ENCODE peak calls at places on chromosomes 11 and 22, in six cellular contexts. E is OCI-LY7, Q is dorsolateral prefrontal cortex, I is endodermal cell, M is IMR-90, T is colonic mucosa. H is an unnamed sample.

GRCh38 chr22:39785232-39785631 is 108.3 kb downstream of the ENTHD1 start:
- DNase-seq in I (no peak), Q (no peak), M (no peak), T (no peak), E (no peak), H (no peak)

GRCh38 chr11:78228467-78228866 is 39.7 kb downstream of the USP35 start:
- DNase-seq in E (peak; percentile 80), I (peak; percentile 72), Q (no peak), T (peak; percentile 44), M (peak; percentile 55), H (peak; percentile 22)

GRCh38 chr11:44600739-44601416 is 35.4 kb downstream of the CD82 start:
- DNase-seq in E (peak; percentile 73), T (no peak), M (peak; percentile 20), I (no peak), Q (no peak), H (no peak)

GRCh38 chr11:106466441-106467190 is 389.2 kb downstream of the AASDHPPT start:
- DNase-seq in Q (no peak), M (peak; percentile 94), I (no peak), T (no peak), E (no peak), H (no peak)

GRCh38 chr11:77213029-77213579 is 85.1 kb downstream of the MYO7A start:
- DNase-seq in I (no peak), T (no peak), E (no peak), M (no peak), Q (no peak), H (no peak)

GRCh38 chr11:26820739-26821138 is 98.9 kb upstream of the SLC5A12 start:
- DNase-seq in T (no peak), E (no peak), I (no peak), M (peak; percentile 66), Q (no peak), H (no peak)

GRCh38 chr11:68002943-68003845 is 703 bp downstream of the UNC93B1 start:
- DNase-seq in Q (no peak), M (no peak), T (peak; percentile 59), I (peak; percentile 80), E (peak; percentile 68), H (peak; percentile 77)

GRCh38 chr11:113874920-113875413 is 405 bp downstream of the USP28 start:
- DNase-seq in I (no peak), Q (peak; percentile 9), E (no peak), M (peak; percentile 35), T (peak; percentile 45), H (no peak)

GRCh38 chr11:2302844-2303626 is 1.2 kb downstream of the TSPAN32 start:
- DNase-seq in Q (no peak), I (no peak), M (no peak), E (no peak), T (peak; percentile 16), H (no peak)

GRCh38 chr11:88292156-88292844 is 45.2 kb downstream of the CTSC start:
- DNase-seq in M (peak; percentile 22), E (no peak), Q (no peak), I (no peak), T (peak; percentile 64), H (peak; percentile 58)
- TF ChIP-seq CTCF in M (no peak), E (no peak), Q (no peak), I (no peak), T (no peak), H (no peak)

GRCh38 chr11:75301131-75301530 is 50.3 kb downstream of the ARRB1 start:
- DNase-seq in E (no peak), I (no peak), Q (no peak), T (peak; percentile 59), M (no peak), H (peak; percentile 55)
- H3K27ac ChIP-seq in E (no peak overlapping the region), I (no peak overlapping the region), Q (peak overlapping the region; percentile 87), T (peak overlapping the region; percentile 83), M (no peak overlapping the region), H (peak overlapping the region; percentile 76)

DNA sequence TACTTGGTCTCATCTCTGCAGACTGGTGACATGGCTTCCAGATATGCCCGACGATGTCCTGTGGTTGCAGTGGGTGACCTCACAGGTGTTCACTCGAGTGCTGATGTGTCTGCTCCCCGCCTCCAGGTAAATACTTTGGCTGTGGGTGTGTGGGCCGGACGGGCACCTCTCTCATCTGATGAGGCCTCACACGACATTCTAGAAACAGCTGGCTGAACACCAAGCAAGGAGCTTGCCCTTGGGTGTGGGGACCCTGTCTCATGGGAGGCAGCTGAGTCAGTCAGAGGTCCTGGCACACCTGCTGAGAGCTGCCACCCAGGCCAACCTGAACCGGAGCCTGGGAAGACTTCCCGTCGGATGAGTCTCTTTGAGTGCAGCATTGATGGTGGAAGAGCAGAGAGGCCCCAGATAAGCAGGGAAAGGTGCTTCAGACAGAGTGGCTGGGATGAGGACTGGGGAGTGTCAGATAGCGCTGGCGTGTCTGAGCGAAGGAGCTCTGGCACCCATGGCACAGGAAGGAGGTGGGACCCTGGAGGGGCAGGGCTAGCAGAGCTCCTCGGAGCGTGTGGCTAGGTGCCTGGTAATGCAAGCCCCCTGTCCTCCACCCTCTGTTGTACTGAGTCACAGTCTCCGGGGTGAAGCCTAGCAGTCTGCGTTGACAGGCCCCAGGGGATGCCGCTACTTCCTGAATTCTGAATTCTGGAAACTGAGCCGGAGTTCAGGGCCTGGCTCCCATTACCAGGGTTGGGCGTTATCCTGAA is 10.4 kb upstream of the SAMM50 start:
- DNase-seq in M (no peak), E (no peak), I (no peak), Q (no peak), T (no peak), H (no peak)
- TF ChIP-seq CTCF in M (no peak), E (no peak), I (no peak), Q (no peak), T (no peak), H (no peak)

DNA sequence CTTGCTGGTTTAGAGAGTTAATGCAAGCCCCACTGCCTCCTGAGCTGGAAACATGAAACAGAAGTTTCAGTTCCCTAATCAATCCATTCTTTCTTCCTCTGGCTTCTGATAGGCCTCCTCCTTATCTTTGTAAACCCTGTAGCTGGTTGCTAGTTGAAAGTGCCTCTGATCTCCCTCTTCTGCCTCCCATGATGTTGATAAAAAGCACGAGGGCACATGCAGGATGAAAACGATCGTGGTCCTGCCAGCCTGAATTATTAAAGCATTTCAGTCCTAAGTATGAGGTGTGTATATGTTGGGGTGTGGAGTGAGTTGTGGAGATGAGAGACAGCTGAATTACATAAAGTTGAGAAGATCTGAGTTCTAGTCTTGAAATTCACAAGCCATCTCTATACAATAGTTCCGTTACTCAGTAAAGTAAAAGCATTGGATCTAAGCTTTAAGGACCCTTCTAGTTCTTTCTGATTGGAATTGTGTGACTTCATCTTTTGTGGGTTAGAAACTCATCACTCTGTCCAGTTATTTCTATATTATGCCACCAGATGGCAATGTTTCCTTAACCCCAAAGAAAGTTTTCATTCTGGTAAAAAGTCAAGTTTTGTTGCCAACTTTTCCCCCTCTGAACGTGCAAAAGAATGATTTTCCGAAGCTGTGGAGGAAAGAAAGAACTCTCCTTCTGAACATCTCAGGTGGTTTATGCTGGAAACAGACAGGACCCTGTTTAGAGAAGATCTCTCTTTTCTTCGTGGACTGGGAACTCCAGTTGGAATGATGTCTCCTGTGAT is 34.8 kb upstream of the EHF start:
- DNase-seq in M (peak; percentile 71), I (no peak), E (peak; percentile 33), T (no peak), Q (no peak), H (no peak)
- H3K27ac ChIP-seq in M (no peak overlapping the region), I (no peak overlapping the region), E (no peak overlapping the region), T (no peak overlapping the region), Q (no peak overlapping the region), H (peak overlapping the region; percentile 9)

GRCh38 chr22:20259336-20259705 is 8.8 kb downstream of the RTN4R start:
- DNase-seq in Q (no peak), M (no peak), I (no peak), T (no peak), E (no peak), H (no peak)

GRCh38 chr22:20257474-20258299 is 10.4 kb downstream of the RTN4R start:
- DNase-seq in I (no peak), T (no peak), Q (no peak), M (no peak), E (no peak), H (no peak)

GRCh38 chr22:20260071-20260722 is 7.9 kb downstream of the RTN4R start:
- DNase-seq in T (no peak), M (no peak), I (no peak), E (no peak), Q (no peak), H (no peak)

GRCh38 chr22:20256562-20257473 is 11.3 kb downstream of the RTN4R start:
- DNase-seq in I (no peak), Q (no peak), M (no peak), T (no peak), E (no peak), H (no peak)

DNA sequence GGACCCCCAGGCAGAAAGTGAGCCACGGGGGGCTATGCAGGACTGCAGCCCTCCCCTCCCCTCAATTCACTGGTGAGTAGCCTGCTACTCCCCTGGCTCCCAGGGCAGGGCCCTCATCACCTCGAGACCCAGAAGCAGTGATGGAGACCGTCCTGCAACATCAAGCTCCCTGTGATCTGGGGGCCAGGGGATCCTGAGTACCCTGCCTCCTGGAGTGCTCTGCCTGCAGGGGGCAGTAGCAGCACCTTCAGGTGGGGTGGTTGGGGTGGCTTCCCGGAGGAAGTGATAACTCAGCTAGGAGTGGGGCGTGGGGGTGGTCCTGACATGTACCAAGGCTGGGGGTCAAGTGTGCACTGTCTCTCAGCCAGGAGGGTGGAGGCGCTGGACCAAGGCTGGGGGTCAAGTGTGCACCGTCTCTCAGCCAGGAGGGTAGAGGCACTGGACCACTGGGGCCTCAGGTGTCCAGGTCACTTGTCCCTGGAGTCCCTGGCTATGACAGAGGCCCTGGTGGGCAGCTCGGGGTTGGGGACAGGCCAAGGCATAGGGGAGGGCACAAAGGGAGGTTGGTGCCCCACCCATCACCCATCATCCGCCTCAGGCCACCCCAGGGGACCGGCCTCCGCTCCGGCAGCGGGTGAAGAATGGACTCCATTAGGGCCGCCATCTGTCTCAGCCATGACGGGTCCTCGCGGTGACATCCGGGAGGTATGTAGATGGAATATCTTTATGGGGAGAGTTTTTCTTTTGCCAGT is 9.4 kb downstream of the RTN4R start:
- DNase-seq in T (no peak), E (peak; percentile 35), Q (no peak), M (no peak), I (no peak), H (no peak)
- TF ChIP-seq CTCF in T (no peak), E (peak; percentile 80), Q (no peak), M (peak; percentile 4), I (peak; percentile 69), H (no peak)

H was measured in transverse colon.